ENCODE peak calls at places on chromosomes 7 and 10, in six cellular contexts. X is thyroid gland, U is transverse colon, V is uterus, J is adrenal gland, Y is upper lobe of left lung. G is an unnamed sample.

GRCh38 chr7:90816511-90817142 is 220.5 kb downstream of the CDK14 start:
- DNase-seq in U (no peak), J (no peak), V (peak; percentile 33), X (no peak), Y (no peak), G (no peak)

GRCh38 chr10:72275351-72276012 is 1.8 kb downstream of the DDIT4 start:
- DNase-seq in X (no peak), V (no peak), Y (peak; percentile 77), U (peak; percentile 46), J (no peak), G (no peak)

GRCh38 chr10:128060341-128060851 is 65.8 kb downstream of the MKI67 start:
- DNase-seq in U (no peak), Y (no peak), V (no peak), X (no peak), J (no peak), G (no peak)

GRCh38 chr7:112448376-112448775 is 1.9 kb upstream of the IFRD1 start:
- DNase-seq in V (no peak), U (no peak), J (no peak), Y (no peak), X (no peak), G (no peak)

GRCh38 chr10:121154846-121155245 is 303.7 kb downstream of the WDR11 start:
- DNase-seq in Y (no peak), U (peak; percentile 15), X (peak; percentile 27), J (no peak), V (peak; percentile 26), G (no peak)

GRCh38 chr10:3364768-3365480 is 192.3 kb upstream of the PITRM1 start:
- DNase-seq in V (no peak), X (no peak), Y (no peak), J (no peak), U (peak; percentile 45), G (no peak)

GRCh38 chr10:73781879-73782748 is at the start of gene CHCHD1:
- DNase-seq in X (peak; percentile 90), V (peak; percentile 89), J (peak; percentile 96), U (peak; percentile 94), Y (peak; percentile 98), G (peak; percentile 45)

GRCh38 chr7:40500209-40500608 is 365.4 kb downstream of the SUGCT start:
- DNase-seq in U (no peak), X (no peak), V (no peak), Y (no peak), J (no peak), G (no peak)

GRCh38 chr10:79488870-79489269 is 23.5 kb upstream of the EIF5AL1 start:
- DNase-seq in Y (no peak), U (no peak), J (peak; percentile 33), V (no peak), X (no peak), G (no peak)

GRCh38 chr10:22651276-22651980 is 63.0 kb downstream of the PIP4K2A start:
- DNase-seq in J (no peak), U (no peak), X (no peak), Y (peak; percentile 41), V (no peak), G (no peak)

GRCh38 chr10:52703898-52704297 is 68.7 kb downstream of the MBL2 start:
- DNase-seq in Y (no peak), J (no peak), U (no peak), V (no peak), X (no peak), G (no peak)

GRCh38 chr10:11424456-11425287 is 186.8 kb downstream of the USP6NL start:
- DNase-seq in J (peak; percentile 83), U (peak; percentile 32), Y (no peak), X (peak; percentile 63), V (no peak), G (no peak)

GRCh38 chr7:25849361-25850184 is 302.4 kb upstream of the NFE2L3 start:
- DNase-seq in V (peak; percentile 89), Y (no peak), U (no peak), X (no peak), J (no peak), G (no peak)

GRCh38 chr10:97915761-97916160 is 66.1 kb downstream of the GOLGA7B start:
- DNase-seq in X (peak; percentile 67), V (no peak), Y (peak; percentile 50), U (no peak), J (no peak), G (no peak)

GRCh38 chr10:123552760-123553554 is 113.2 kb upstream of the GPR26 start:
- DNase-seq in Y (no peak), V (no peak), X (no peak), U (no peak), J (no peak), G (no peak)

GRCh38 chr10:69407621-69408301 is 9.0 kb downstream of the TACR2 start:
- DNase-seq in Y (no peak), J (no peak), U (no peak), X (no peak), V (no peak), G (no peak)

GRCh38 chr7:30263090-30263710 is 21.2 kb upstream of the ZNRF2 start:
- DNase-seq in X (no peak), Y (no peak), U (no peak), J (no peak), V (no peak), G (no peak)

GRCh38 chr10:688621-689426 is 644 bp downstream of the DIP2C start:
- DNase-seq in U (peak; percentile 36), J (peak; percentile 65), V (no peak), X (peak; percentile 48), Y (peak; percentile 89), G (no peak)

GRCh38 chr10:79299397-79300370 is 47.6 kb upstream of the PPIF start:
- DNase-seq in J (peak; percentile 91), V (no peak), X (no peak), U (no peak), Y (no peak), G (no peak)

GRCh38 chr7:46881507-46882127 is 700.3 kb downstream of the TNS3 start:
- DNase-seq in X (no peak), Y (no peak), U (no peak), V (no peak), J (no peak), G (no peak)
- TF ChIP-seq POLR2A in X (no peak), Y (no peak), U (no peak), V (no peak), J (no peak), G (no peak)

GRCh38 chr10:103765981-103766380 is 89.4 kb downstream of the SH3PXD2A start:
- DNase-seq in U (no peak), J (no peak), V (no peak), X (peak; percentile 48), Y (no peak), G (no peak)

GRCh38 chr10:103762924-103763323 is 92.5 kb downstream of the SH3PXD2A start:
- DNase-seq in V (no peak), X (no peak), Y (no peak), U (no peak), J (no peak), G (no peak)

GRCh38 chr10:103763374-103764202 is 91.8 kb downstream of the SH3PXD2A start:
- DNase-seq in J (peak; percentile 63), Y (no peak), U (no peak), V (no peak), X (no peak), G (no peak)

GRCh38 chr10:103765168-103765567 is 90.2 kb downstream of the SH3PXD2A start:
- DNase-seq in V (no peak), Y (no peak), J (no peak), U (no peak), X (no peak), G (no peak)

DNA sequence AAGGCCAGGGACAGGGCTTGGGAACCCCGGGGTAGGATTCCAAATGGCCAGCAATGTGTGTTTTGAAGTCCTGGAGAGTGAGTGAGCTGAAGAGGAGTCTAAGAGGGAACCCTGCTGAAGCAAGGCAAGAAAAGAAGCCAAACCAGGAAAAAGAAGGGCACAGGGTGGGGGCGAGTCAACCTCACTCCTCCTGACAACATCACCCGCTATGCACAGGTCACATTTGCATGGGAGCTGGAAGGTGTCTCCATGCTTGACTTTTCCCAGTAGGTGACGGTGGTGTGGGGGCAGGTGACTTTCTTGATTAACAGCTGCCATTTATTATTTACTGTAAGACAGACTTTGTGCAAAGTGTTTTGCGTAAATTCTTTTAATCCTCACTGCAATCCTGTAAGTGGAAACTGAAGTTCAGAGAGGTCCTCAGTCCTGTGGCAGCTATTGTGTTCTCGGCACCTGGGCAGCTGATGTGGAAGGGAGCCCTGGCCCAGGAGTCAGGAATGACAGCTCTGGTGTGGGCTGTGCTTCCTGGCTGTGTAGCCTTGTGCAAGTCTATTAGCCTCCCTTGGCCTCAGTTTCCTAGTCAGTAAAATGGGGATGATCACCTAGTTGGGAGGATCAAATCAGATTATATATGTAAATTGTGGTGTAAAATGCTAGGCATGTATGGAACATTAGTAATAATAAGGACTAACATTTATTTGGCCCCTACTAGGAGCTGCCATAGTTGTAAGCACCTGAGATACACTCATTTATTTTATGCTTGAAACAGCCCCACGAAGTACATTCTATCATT is 90.9 kb downstream of the SH3PXD2A start:
- DNase-seq in Y (no peak), X (no peak), U (no peak), V (no peak), J (no peak), G (no peak)
- H3K4me1 ChIP-seq in Y (peaks cover 60% of the 10 kb centered on the region), X (peaks cover 8% of the 10 kb centered on the region), U (peaks cover 10% of the 10 kb centered on the region), V (no peaks in the 10 kb centered on the region), J (no peaks in the 10 kb centered on the region), G (peaks cover 99% of the 10 kb centered on the region)

GRCh38 chr7:15463801-15464761 is 97.7 kb downstream of the AGMO start:
- DNase-seq in Y (no peak), V (no peak), J (no peak), X (no peak), U (no peak), G (no peak)

GRCh38 chr7:15462721-15463389 is 99.0 kb downstream of the AGMO start:
- DNase-seq in X (no peak), J (no peak), V (no peak), Y (no peak), U (no peak), G (no peak)

GRCh38 chr7:15457959-15458955 is 103.6 kb downstream of the AGMO start:
- DNase-seq in Y (no peak), V (no peak), J (no peak), X (no peak), U (no peak), G (no peak)

GRCh38 chr7:15461576-15461975 is 100.2 kb downstream of the AGMO start:
- DNase-seq in Y (no peak), X (no peak), J (no peak), U (no peak), V (no peak), G (no peak)

GRCh38 chr7:15459018-15459621 is 102.7 kb downstream of the AGMO start:
- DNase-seq in J (no peak), Y (no peak), X (no peak), U (no peak), V (no peak), G (no peak)
- H3K9me3 ChIP-seq in J (no peaks in the 10 kb centered on the region), Y (no peaks in the 10 kb centered on the region), X (no peaks in the 10 kb centered on the region), U (no peaks in the 10 kb centered on the region), V (no peaks in the 10 kb centered on the region), G (no peaks in the 10 kb centered on the region)

DNA sequence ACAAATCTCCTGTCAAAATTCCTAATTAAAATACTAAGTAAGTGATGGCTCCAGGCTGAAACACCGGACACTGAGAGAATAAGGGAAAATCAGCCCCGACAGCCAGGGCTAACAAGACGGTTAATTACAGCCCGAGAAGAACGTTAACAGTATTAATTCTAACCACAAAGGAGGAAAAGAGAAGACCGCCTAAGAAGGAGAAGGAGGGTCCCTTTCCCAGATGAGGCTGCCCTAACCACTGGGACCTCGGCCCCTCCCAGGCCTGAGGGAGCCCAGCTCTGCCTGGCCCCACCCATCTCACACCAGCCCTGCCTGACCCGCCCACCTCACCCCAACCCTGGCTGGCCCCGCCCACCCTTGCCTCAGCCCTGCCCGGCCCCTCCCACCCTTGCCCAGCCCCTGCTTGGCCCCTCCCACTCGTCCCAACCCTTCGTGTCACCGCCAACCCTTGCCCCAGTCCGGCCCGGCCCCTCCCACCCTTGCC is 51.3 kb downstream of the PWWP2B start:
- DNase-seq in V (peak; percentile 78), X (no peak), U (peak; percentile 91), J (peak; percentile 91), Y (peak; percentile 88), G (no peak)
- TF ChIP-seq POLR2A in V (peak; percentile 22), X (no peak), U (peak; percentile 72), J (no peak), Y (peak; percentile 40), G (peak; percentile 32)

G was measured in esophagus squamous epithelium.